ENCODE peak calls at places on chromosomes 3 and 15, in eight cellular contexts. H is tibial nerve, I is right lobe of liver, Y is heart left ventricle, P is A673, L is bronchial epithelial cell, M is cardiac muscle cell, E is cardiac fibroblast. N is an unnamed sample.

GRCh38 chr3:125057186-125057850 is 1.5 kb upstream of the HEG1 start:
- DNase-seq in H (no peak), I (no peak), Y (no peak), P (no peak), L (peak), M (peak), E (peak), N (no peak)

GRCh38 chr3:81549388-81549787 is 212.1 kb downstream of the GBE1 start:
- DNase-seq in H (no peak), I (no peak), Y (no peak), P (no peak), L (no peak), M (no peak), E (no peak), N (no peak)

GRCh38 chr3:187146389-187146788 is 7.1 kb upstream of the RPL39L start:
- DNase-seq in H (no peak), I (no peak), Y (no peak), P (no peak), L (no peak), M (no peak), E (no peak), N (no peak)

GRCh38 chr15:75790631-75791336 is 52.5 kb upstream of the UBE2Q2 start:
- DNase-seq in H (no peak), I (no peak), Y (no peak), P (no peak), L (no peak), M (no peak), E (no peak), N (no peak)

GRCh38 chr3:184741798-184742675 is 30.2 kb upstream of the MAGEF1 start:
- DNase-seq in H (no peak), I (no peak), Y (no peak), P (no peak), L (no peak), M (no peak), E (no peak), N (no peak)

GRCh38 chr15:35697549-35698299 is 151.8 kb upstream of the DPH6 start:
- DNase-seq in H (peak), I (peak), Y (no peak), P (peak), L (peak), M (peak), E (peak), N (no peak)

GRCh38 chr3:149726716-149727407 is 25.4 kb downstream of the COMMD2 start:
- DNase-seq in H (no peak), I (no peak), Y (no peak), P (no peak), L (no peak), M (no peak), E (peak), N (no peak)

GRCh38 chr3:43390255-43390588 is 103.9 kb downstream of the SNRK start:
- DNase-seq in H (no peak), I (no peak), Y (no peak), P (no peak), L (no peak), M (peak), E (no peak), N (no peak)

GRCh38 chr15:35833590-35833989 is 287.6 kb upstream of the DPH6 start:
- DNase-seq in H (no peak), I (no peak), Y (no peak), P (no peak), L (no peak), M (no peak), E (no peak), N (no peak)

GRCh38 chr3:192571197-192571791 is 156.0 kb downstream of the FGF12 start:
- DNase-seq in H (peak), I (peak), Y (peak), P (peak), L (peak), M (peak), E (peak), N (peak)

GRCh38 chr15:94297543-94297942 is 66.2 kb downstream of the MCTP2 start:
- DNase-seq in H (no peak), I (no peak), Y (no peak), P (no peak), L (no peak), M (no peak), E (no peak), N (no peak)

GRCh38 chr15:78059110-78059839 is 18.2 kb downstream of the TBC1D2B start:
- DNase-seq in H (no peak), I (no peak), Y (no peak), P (no peak), L (peak), M (no peak), E (peak), N (no peak)

GRCh38 chr3:157618075-157618760 is 115.0 kb upstream of the VEPH1 start:
- DNase-seq in H (no peak), I (no peak), Y (no peak), P (peak), L (peak), M (peak), E (peak), N (no peak)

GRCh38 chr3:33980252-33980651 is 181.8 kb downstream of the PDCD6IP start:
- DNase-seq in H (peak), I (peak), Y (no peak), P (peak), L (peak), M (peak), E (peak), N (no peak)

GRCh38 chr3:164233951-164234350 is 844.3 kb downstream of the SI start:
- DNase-seq in H (no peak), I (no peak), Y (no peak), P (no peak), L (no peak), M (no peak), E (no peak), N (no peak)

GRCh38 chr3:194633349-194634004 is at the start of gene TMEM44:
- DNase-seq in H (peak), I (peak), Y (peak), P (peak), L (peak), M (peak), E (peak), N (peak)

GRCh38 chr15:100341662-100342560 is at the start of gene ADAMTS17:
- DNase-seq in H (peak), I (peak), Y (peak), P (peak), L (peak), M (peak), E (peak), N (peak)

GRCh38 chr3:21705769-21706168 is 45.2 kb downstream of the ZNF385D start:
- DNase-seq in H (no peak), I (peak), Y (peak), P (no peak), L (peak), M (peak), E (peak), N (no peak)

GRCh38 chr15:39202641-39203040 is 378.2 kb upstream of the THBS1 start:
- DNase-seq in H (no peak), I (no peak), Y (no peak), P (no peak), L (peak), M (peak), E (peak), N (no peak)

GRCh38 chr15:73359653-73360052 is 9.1 kb downstream of the HCN4 start:
- DNase-seq in H (no peak), I (no peak), Y (no peak), P (no peak), L (no peak), M (no peak), E (no peak), N (no peak)

GRCh38 chr3:63159764-63160163 is 118.3 kb upstream of the SYNPR start:
- DNase-seq in H (no peak), I (no peak), Y (no peak), P (no peak), L (no peak), M (no peak), E (no peak), N (no peak)

GRCh38 chr15:76945494-76945893 is 13.9 kb downstream of the RCN2 start:
- DNase-seq in H (no peak), I (no peak), Y (no peak), P (no peak), L (no peak), M (no peak), E (no peak), N (no peak)

GRCh38 chr3:14514323-14514720 is 25.8 kb downstream of the GRIP2 start:
- DNase-seq in H (no peak), I (no peak), Y (no peak), P (no peak), L (no peak), M (no peak), E (no peak), N (no peak)

GRCh38 chr3:126704494-126705214 is 614 bp downstream of the CHCHD6 start:
- DNase-seq in H (no peak), I (no peak), Y (no peak), P (peak), L (no peak), M (no peak), E (peak), N (no peak)

GRCh38 chr15:44718927-44719292 is 7.6 kb downstream of the B2M start:
- DNase-seq in H (no peak), I (no peak), Y (no peak), P (no peak), L (no peak), M (no peak), E (no peak), N (no peak)

GRCh38 chr15:44720460-44721185 is 9.3 kb downstream of the B2M start:
- DNase-seq in H (no peak), I (no peak), Y (no peak), P (no peak), L (no peak), M (no peak), E (no peak), N (no peak)

GRCh38 chr15:44719293-44719999 is 8.1 kb downstream of the B2M start:
- DNase-seq in H (no peak), I (no peak), Y (no peak), P (no peak), L (no peak), M (no peak), E (peak), N (no peak)

GRCh38 chr15:44716983-44717602 is 5.8 kb downstream of the B2M start:
- DNase-seq in H (no peak), I (no peak), Y (no peak), P (no peak), L (no peak), M (no peak), E (no peak), N (no peak)

GRCh38 chr15:44718180-44718926 is 7.0 kb downstream of the B2M start:
- DNase-seq in H (no peak), I (no peak), Y (no peak), P (no peak), L (no peak), M (no peak), E (no peak), N (no peak)
- H3K4me3 ChIP-seq in H (no peak), I (no peak), Y (no peak), P (no peak), L (no peak), M (no peak), E (no peak), N (no peak)

GRCh38 chr15:67901922-67902321 is 62.1 kb upstream of the RNU6-1 start:
- DNase-seq in H (no peak), I (no peak), Y (no peak), P (no peak), L (no peak), M (no peak), E (no peak), N (no peak)

GRCh38 chr15:67900621-67901147 is 60.8 kb upstream of the RNU6-1 start:
- DNase-seq in H (no peak), I (no peak), Y (no peak), P (no peak), L (peak), M (no peak), E (no peak), N (no peak)

GRCh38 chr15:67899596-67900283 is 59.9 kb upstream of the RNU6-1 start:
- DNase-seq in H (no peak), I (no peak), Y (no peak), P (no peak), L (no peak), M (no peak), E (no peak), N (no peak)

GRCh38 chr15:67895237-67895636 is 55.4 kb upstream of the RNU6-1 start:
- DNase-seq in H (no peak), I (no peak), Y (no peak), P (no peak), L (no peak), M (no peak), E (no peak), N (no peak)

DNA sequence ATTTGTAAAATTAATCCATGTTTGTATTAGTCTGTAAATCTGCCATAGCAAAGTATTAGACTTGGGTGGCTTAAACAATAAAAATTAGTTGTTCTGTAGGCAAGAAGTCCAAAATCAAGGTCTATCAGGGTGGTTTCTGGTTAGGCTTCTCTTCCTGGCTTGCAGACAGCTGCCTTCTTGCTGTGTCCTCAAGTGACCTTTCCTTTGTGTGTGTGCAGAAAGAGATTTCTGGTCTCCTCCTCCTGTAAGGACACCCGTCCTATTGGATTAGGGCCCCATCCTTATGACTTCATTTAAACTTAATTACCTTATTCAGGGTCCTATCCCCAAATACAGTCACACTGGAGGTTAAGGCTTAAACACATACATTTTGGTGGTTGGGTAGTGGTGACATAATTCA is 57.8 kb upstream of the RNU6-1 start:
- DNase-seq in H (no peak), I (no peak), Y (no peak), P (no peak), L (no peak), M (peak), E (no peak), N (no peak)
- H3K4me3 ChIP-seq in H (no peak), I (no peak), Y (no peak), P (no peak), L (no peak), M (no peak), E (no peak), N (no peak)

GRCh38 chr3:73134034-73134433 is 72.6 kb downstream of the EBLN2 start:
- DNase-seq in H (no peak), I (no peak), Y (no peak), P (no peak), L (no peak), M (no peak), E (no peak), N (no peak)

GRCh38 chr3:73140772-73141434 is 79.4 kb downstream of the EBLN2 start:
- DNase-seq in H (peak), I (no peak), Y (no peak), P (no peak), L (no peak), M (no peak), E (no peak), N (no peak)

GRCh38 chr3:73141531-73141930 is 80.1 kb downstream of the EBLN2 start:
- DNase-seq in H (peak), I (no peak), Y (peak), P (peak), L (no peak), M (no peak), E (no peak), N (no peak)

GRCh38 chr3:73137736-73138403 is 76.4 kb downstream of the EBLN2 start:
- DNase-seq in H (no peak), I (no peak), Y (no peak), P (no peak), L (no peak), M (no peak), E (no peak), N (no peak)

DNA sequence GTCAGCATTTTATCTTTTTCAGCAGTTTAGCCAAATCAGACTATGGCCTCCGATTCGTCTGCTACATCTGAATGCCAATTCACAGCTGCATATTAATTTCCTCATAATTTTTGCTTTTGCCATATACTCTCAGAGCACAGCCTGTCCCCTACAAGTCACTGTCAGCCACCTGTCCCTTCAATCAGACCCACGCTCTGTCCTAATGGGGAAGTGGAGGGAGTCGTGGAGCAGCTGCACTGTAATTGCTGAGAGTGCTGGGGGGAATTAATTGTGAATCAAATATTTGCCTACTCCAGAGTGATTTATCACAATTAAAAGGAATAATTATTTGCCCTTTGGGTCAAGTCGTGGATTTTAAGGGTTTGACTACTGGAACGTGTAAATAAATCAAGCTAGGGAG is 75.5 kb downstream of the EBLN2 start:
- DNase-seq in H (no peak), I (no peak), Y (no peak), P (no peak), L (no peak), M (no peak), E (no peak), N (no peak)
- H3K4me3 ChIP-seq in H (no peak), I (no peak), Y (no peak), P (no peak), L (no peak), M (no peak), E (no peak), N (no peak)

GRCh38 chr3:98172621-98173020 is 6.1 kb downstream of the OR5H15 start:
- DNase-seq in H (no peak), I (no peak), Y (no peak), P (peak), L (no peak), M (no peak), E (no peak), N (no peak)
- H3K4me3 ChIP-seq in H (no peak), I (no peak), Y (no peak), P (no peak), L (no peak), M (no peak), E (no peak), N (no peak)

GRCh38 chr3:53255360-53255774 is 455 bp downstream of the TKT start:
- DNase-seq in H (no peak), I (peak), Y (peak), P (peak), L (no peak), M (peak), E (peak), N (peak)

GRCh38 chr3:53254810-53255359 is 937 bp downstream of the TKT start:
- DNase-seq in H (peak), I (peak), Y (peak), P (peak), L (peak), M (peak), E (peak), N (peak)

GRCh38 chr3:53252105-53252946 is 3.5 kb downstream of the TKT start:
- DNase-seq in H (no peak), I (no peak), Y (no peak), P (no peak), L (no peak), M (peak), E (peak), N (no peak)

GRCh38 chr3:53254190-53254809 is 1.5 kb downstream of the TKT start:
- DNase-seq in H (no peak), I (no peak), Y (no peak), P (no peak), L (no peak), M (peak), E (peak), N (no peak)

DNA sequence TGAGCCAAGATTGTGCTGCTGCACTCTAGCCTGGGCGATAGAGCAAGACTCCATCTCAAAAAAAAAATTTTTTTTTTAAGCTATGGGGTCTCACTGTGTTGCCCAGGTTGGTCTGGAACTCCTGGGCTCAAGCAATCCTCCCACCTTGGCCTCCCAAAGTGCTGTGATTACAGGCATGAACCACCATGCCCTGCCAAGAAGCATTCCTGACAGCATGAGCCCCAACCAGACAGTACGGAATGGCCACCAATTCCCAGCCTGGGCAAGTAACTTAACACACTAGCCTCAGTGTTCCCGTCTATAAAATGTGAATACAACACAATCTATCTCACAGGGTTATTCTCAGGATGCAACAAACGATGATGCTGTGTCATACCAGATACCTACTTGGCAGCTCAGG is 2.1 kb downstream of the TKT start:
- DNase-seq in H (no peak), I (no peak), Y (no peak), P (no peak), L (no peak), M (no peak), E (no peak), N (no peak)
- H3K4me3 ChIP-seq in H (no peak), I (no peak), Y (peak), P (peak), L (peak), M (no peak), E (peak), N (peak)

GRCh38 chr3:64240959-64241358 is 15.7 kb upstream of the PRICKLE2 start:
- DNase-seq in H (no peak), I (no peak), Y (no peak), P (no peak), L (no peak), M (no peak), E (no peak), N (no peak)

GRCh38 chr3:64239841-64240240 is 14.6 kb upstream of the PRICKLE2 start:
- DNase-seq in H (no peak), I (no peak), Y (no peak), P (no peak), L (no peak), M (no peak), E (no peak), N (no peak)

GRCh38 chr3:64237083-64237482 is 11.8 kb upstream of the PRICKLE2 start:
- DNase-seq in H (no peak), I (no peak), Y (no peak), P (no peak), L (no peak), M (no peak), E (no peak), N (no peak)

GRCh38 chr3:64240445-64240844 is 15.2 kb upstream of the PRICKLE2 start:
- DNase-seq in H (no peak), I (no peak), Y (no peak), P (no peak), L (no peak), M (no peak), E (peak), N (no peak)

DNA sequence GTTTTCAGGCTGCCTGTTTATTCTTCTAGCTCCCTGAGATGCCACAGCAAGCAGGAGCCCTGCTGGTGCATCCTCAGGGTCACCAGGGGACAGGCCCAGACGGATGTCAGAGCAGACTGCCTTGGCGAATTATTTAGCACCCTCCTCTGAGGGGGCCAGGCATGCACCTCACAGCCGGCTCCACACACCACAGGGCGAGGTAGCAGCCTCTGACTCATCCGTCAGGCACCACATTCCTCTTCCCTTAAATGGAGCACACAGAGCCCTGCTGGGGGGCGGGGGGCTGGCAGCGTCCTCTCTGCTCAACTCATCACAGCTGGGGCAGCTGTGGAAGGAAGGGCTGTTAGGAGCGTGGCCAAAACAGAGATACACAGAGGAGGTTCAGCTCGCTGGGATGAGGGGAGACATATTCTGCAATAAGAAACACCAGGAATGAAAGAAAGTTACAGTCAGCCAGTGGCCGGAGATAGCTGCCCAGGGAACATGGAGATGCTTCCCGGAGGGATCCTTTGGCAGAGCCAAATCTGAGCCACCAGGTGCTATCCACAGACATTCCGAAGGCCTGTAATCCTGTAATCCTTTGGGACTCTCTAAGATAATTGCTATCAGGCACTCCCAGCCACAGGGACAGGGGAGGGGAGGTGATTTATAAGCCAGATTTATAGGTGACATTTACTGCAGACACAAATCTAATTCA is 13.9 kb upstream of the PRICKLE2 start:
- DNase-seq in H (peak), I (no peak), Y (peak), P (peak), L (peak), M (peak), E (peak), N (peak)
- H3K4me3 ChIP-seq in H (no peak), I (no peak), Y (no peak), P (no peak), L (no peak), M (no peak), E (no peak), N (no peak)

GRCh38 chr3:129718201-129718600 is 111.7 kb upstream of the PLXND1 start:
- DNase-seq in H (no peak), I (no peak), Y (no peak), P (no peak), L (no peak), M (no peak), E (no peak), N (no peak)
- H3K4me3 ChIP-seq in H (no peak), I (no peak), Y (no peak), P (no peak), L (no peak), M (no peak), E (no peak), N (no peak)

GRCh38 chr15:70099966-70100494 is 2.3 kb upstream of the TLE3 start:
- DNase-seq in H (no peak), I (no peak), Y (no peak), P (peak), L (no peak), M (peak), E (no peak), N (no peak)
- H3K4me3 ChIP-seq in H (peak), I (peak), Y (peak), P (peak), L (peak), M (peak), E (peak), N (peak)